ENCODE peak calls at places on chromosome 10, in eight cellular contexts. One of them, this sample, is unnamed.
A peak's percentile ranks its signal among the peaks of the same experiment; 100 is the strongest.

GRCh38 chr10:129945031-129945430 is 19.0 kb downstream of the EBF3 start:
- DNase-seq in HL-60: no peak
- DNase-seq in IMR-90: no peak
- DNase-seq in GM06990: no peak
- DNase-seq in HCT116: no peak
- DNase-seq in lower leg skin: no peak
- DNase-seq in PC-3: no peak
- DNase-seq in A549: no peak
- DNase-seq in this sample: no peak

GRCh38 chr10:111598433-111599059 is 521.7 kb downstream of the ADRA2A start:
- DNase-seq in HL-60: peak; percentile 12
- DNase-seq in IMR-90: peak; percentile 31
- DNase-seq in GM06990: peak; percentile 1
- DNase-seq in HCT116: peak; percentile 60
- DNase-seq in lower leg skin: no peak
- DNase-seq in PC-3: peak; percentile 29
- DNase-seq in A549: peak; percentile 66
- DNase-seq in this sample: peak; percentile 77

GRCh38 chr10:130409346-130409745 is 273.2 kb downstream of the GLRX3 start:
- DNase-seq in HL-60: no peak
- DNase-seq in IMR-90: no peak
- DNase-seq in GM06990: no peak
- DNase-seq in HCT116: no peak
- DNase-seq in lower leg skin: peak; percentile 62
- DNase-seq in PC-3: no peak
- DNase-seq in A549: no peak
- DNase-seq in this sample: no peak

GRCh38 chr10:110534571-110534970 is 32.9 kb upstream of the SMC3 start:
- DNase-seq in HL-60: no peak
- DNase-seq in IMR-90: no peak
- DNase-seq in GM06990: no peak
- DNase-seq in HCT116: no peak
- DNase-seq in lower leg skin: no peak
- DNase-seq in PC-3: no peak
- DNase-seq in A549: no peak
- DNase-seq in this sample: no peak

GRCh38 chr10:23514321-23514720 is 75.4 kb downstream of the OTUD1 start:
- DNase-seq in HL-60: no peak
- DNase-seq in IMR-90: no peak
- DNase-seq in GM06990: no peak
- DNase-seq in HCT116: no peak
- DNase-seq in lower leg skin: no peak
- DNase-seq in PC-3: peak; percentile 87
- DNase-seq in A549: no peak
- DNase-seq in this sample: peak; percentile 69

GRCh38 chr10:62130948-62131347 is 137.7 kb downstream of the RTKN2 start:
- DNase-seq in HL-60: no peak
- DNase-seq in IMR-90: peak; percentile 98
- DNase-seq in GM06990: no peak
- DNase-seq in HCT116: no peak
- DNase-seq in lower leg skin: no peak
- DNase-seq in PC-3: peak; percentile 100
- DNase-seq in A549: no peak
- DNase-seq in this sample: peak; percentile 61

GRCh38 chr10:114103286-114103685 is 59.6 kb downstream of the ADRB1 start:
- DNase-seq in HL-60: peak; percentile 28
- DNase-seq in IMR-90: peak; percentile 67
- DNase-seq in GM06990: no peak
- DNase-seq in HCT116: peak; percentile 58
- DNase-seq in lower leg skin: no peak
- DNase-seq in PC-3: peak; percentile 64
- DNase-seq in A549: peak; percentile 74
- DNase-seq in this sample: peak; percentile 73

GRCh38 chr10:126104767-126105166 is 208.4 kb downstream of the FANK1 start:
- DNase-seq in HL-60: peak; percentile 50
- DNase-seq in IMR-90: no peak
- DNase-seq in GM06990: no peak
- DNase-seq in HCT116: no peak
- DNase-seq in lower leg skin: no peak
- DNase-seq in PC-3: no peak
- DNase-seq in A549: no peak
- DNase-seq in this sample: no peak

GRCh38 chr10:69315100-69315542 is 36.8 kb downstream of the HK1 start:
- DNase-seq in HL-60: no peak
- DNase-seq in IMR-90: no peak
- DNase-seq in GM06990: no peak
- DNase-seq in HCT116: no peak
- DNase-seq in lower leg skin: no peak
- DNase-seq in PC-3: no peak
- DNase-seq in A549: no peak
- DNase-seq in this sample: no peak

GRCh38 chr10:124285587-124286527 is 132.9 kb downstream of the OAT start:
- DNase-seq in HL-60: peak; percentile 39
- DNase-seq in IMR-90: no peak
- DNase-seq in GM06990: peak; percentile 28
- DNase-seq in HCT116: no peak
- DNase-seq in lower leg skin: peak; percentile 50
- DNase-seq in PC-3: no peak
- DNase-seq in A549: no peak
- DNase-seq in this sample: no peak

GRCh38 chr10:73920084-73920483 is 9.2 kb downstream of the PLAU start:
- DNase-seq in HL-60: no peak
- DNase-seq in IMR-90: no peak
- DNase-seq in GM06990: peak; percentile 42
- DNase-seq in HCT116: no peak
- DNase-seq in lower leg skin: peak; percentile 93
- DNase-seq in PC-3: peak; percentile 67
- DNase-seq in A549: no peak
- DNase-seq in this sample: peak; percentile 97

GRCh38 chr10:11863353-11864105 is 40.4 kb downstream of the PROSER2 start:
- DNase-seq in HL-60: no peak
- DNase-seq in IMR-90: no peak
- DNase-seq in GM06990: no peak
- DNase-seq in HCT116: no peak
- DNase-seq in lower leg skin: no peak
- DNase-seq in PC-3: no peak
- DNase-seq in A549: no peak
- DNase-seq in this sample: no peak

GRCh38 chr10:11864727-11865126 is 41.6 kb downstream of the PROSER2 start:
- DNase-seq in HL-60: no peak
- DNase-seq in IMR-90: no peak
- DNase-seq in GM06990: no peak
- DNase-seq in HCT116: no peak
- DNase-seq in lower leg skin: no peak
- DNase-seq in PC-3: no peak
- DNase-seq in A549: no peak
- DNase-seq in this sample: no peak

GRCh38 chr10:11861811-11862210 is 38.7 kb downstream of the PROSER2 start:
- DNase-seq in HL-60: no peak
- DNase-seq in IMR-90: no peak
- DNase-seq in GM06990: no peak
- DNase-seq in HCT116: no peak
- DNase-seq in lower leg skin: no peak
- DNase-seq in PC-3: no peak
- DNase-seq in A549: no peak
- DNase-seq in this sample: no peak

GRCh38 chr10:11858093-11858492 is 34.9 kb downstream of the PROSER2 start:
- DNase-seq in HL-60: no peak
- DNase-seq in IMR-90: no peak
- DNase-seq in GM06990: no peak
- DNase-seq in HCT116: no peak
- DNase-seq in lower leg skin: no peak
- DNase-seq in PC-3: no peak
- DNase-seq in A549: no peak
- DNase-seq in this sample: no peak

DNA sequence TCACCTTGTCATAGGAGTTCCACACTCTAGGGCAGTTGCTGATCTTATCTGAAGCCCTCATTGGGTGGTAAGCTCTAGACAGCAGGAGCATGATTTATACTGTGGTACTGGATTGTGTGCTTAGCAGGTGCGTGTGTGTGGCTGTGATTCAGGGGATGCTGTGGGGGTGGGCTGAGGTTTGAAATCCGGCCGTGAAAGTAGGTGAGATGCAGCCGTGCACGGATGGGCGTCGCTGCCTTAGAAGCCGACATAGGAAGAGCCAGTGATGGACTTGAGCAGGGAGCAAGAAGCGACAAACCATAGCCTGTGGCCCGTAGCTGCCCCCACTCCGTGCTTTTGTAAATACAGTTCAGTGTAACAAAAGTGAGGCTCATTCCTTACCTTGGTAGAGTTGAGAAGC is 38.2 kb downstream of the PROSER2 start:
- DNase-seq in HL-60: no peak
- DNase-seq in IMR-90: no peak
- DNase-seq in GM06990: no peak
- DNase-seq in HCT116: no peak
- DNase-seq in lower leg skin: no peak
- DNase-seq in PC-3: no peak
- DNase-seq in A549: no peak
- DNase-seq in this sample: no peak
- TF ChIP-seq CTCF in HL-60: no peak
- TF ChIP-seq CTCF in IMR-90: no peak
- TF ChIP-seq CTCF in GM06990: no peak
- TF ChIP-seq CTCF in HCT116: no peak
- TF ChIP-seq CTCF in lower leg skin: no peak
- TF ChIP-seq CTCF in PC-3: no peak
- TF ChIP-seq CTCF in A549: no peak
- TF ChIP-seq CTCF in this sample: no peak

DNA sequence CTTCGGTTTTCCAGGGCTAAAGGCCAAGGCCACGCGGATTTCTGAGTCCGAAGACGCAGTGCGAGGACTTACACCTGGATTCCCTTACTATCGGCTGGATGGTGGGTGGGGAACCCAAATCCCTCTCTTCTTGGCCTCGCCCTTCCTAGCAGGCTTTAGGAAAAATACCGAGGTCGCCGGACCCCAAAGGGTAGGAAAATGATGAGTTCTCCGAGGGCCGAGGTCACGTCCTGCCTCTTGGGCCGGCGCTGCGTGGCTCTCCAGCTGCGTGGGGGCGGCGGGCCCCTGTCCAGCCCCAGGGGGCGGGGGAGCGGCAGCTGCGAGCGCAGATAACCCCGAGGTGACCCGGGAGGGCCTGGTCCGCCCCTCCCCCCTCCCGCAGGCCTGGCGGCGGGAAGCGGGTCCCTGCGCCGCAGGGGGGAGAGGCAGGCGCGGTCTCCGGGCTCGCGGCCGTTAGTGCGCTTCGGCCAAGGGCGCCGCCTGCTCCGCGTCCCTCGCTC is 805 bp upstream of the HMX3 start:
- DNase-seq in HL-60: no peak
- DNase-seq in IMR-90: no peak
- DNase-seq in GM06990: no peak
- DNase-seq in HCT116: no peak
- DNase-seq in lower leg skin: peak; percentile 79
- DNase-seq in PC-3: no peak
- DNase-seq in A549: no peak
- DNase-seq in this sample: no peak
- H3K4me3 ChIP-seq in HL-60: peak overlapping the region; percentile 49
- H3K4me3 ChIP-seq in IMR-90: no peak overlapping the region
- H3K4me3 ChIP-seq in GM06990: peak overlapping the region; percentile 72
- H3K4me3 ChIP-seq in HCT116: no peak overlapping the region
- H3K4me3 ChIP-seq in lower leg skin: no peak overlapping the region
- H3K4me3 ChIP-seq in PC-3: no peak overlapping the region
- H3K4me3 ChIP-seq in A549: peak overlapping the region; percentile 58
- H3K4me3 ChIP-seq in this sample: no peak overlapping the region

DNA sequence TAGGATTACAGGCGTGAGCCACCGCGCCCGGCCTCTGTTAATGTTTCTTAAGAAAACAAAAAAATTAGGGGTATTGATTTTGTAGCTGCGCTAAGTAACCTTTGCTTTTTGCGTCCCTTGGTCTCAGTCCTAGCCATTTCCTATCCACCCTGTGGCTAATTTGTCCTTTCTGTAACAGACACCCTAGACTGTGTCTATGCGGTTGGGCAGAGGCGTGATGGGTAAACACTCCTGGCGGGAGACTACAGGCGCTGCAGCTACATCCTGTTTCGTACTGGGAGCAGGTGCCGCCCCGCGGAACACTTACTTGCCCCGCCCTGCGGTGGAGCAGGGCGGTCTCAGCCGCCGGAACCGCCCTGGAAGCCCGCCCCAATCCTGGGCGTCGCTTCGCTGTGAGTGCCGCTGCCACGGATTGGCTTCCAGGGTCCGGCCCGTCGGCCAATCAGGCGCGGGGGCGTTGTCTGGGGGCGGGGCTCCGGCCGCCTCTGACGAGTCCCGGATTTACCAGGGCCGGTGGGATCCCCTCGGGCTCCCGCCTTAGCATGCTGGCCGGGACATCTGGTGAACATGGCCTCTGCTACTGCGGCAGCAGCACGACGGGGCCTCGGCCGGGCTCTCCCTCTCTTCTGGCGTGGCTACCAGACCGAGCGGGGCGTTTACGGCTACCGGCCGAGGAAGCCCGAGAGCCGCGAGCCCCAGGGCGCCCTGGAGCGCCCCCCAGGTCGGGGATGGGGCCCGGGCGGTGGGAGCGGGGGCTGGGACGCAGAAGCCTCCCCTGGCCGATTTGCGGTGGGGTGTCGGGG is at the start of gene DHTKD1:
- DNase-seq in HL-60: peak; percentile 78
- DNase-seq in IMR-90: peak; percentile 96
- DNase-seq in GM06990: peak; percentile 100
- DNase-seq in HCT116: peak; percentile 94
- DNase-seq in lower leg skin: peak; percentile 100
- DNase-seq in PC-3: peak; percentile 92
- DNase-seq in A549: peak; percentile 97
- DNase-seq in this sample: peak; percentile 99
- TF ChIP-seq CTCF in HL-60: no peak
- TF ChIP-seq CTCF in IMR-90: peak; percentile 22
- TF ChIP-seq CTCF in GM06990: peak; percentile 18
- TF ChIP-seq CTCF in HCT116: peak; percentile 32
- TF ChIP-seq CTCF in lower leg skin: no peak
- TF ChIP-seq CTCF in PC-3: no peak
- TF ChIP-seq CTCF in A549: peak; percentile 14
- TF ChIP-seq CTCF in this sample: peak; percentile 59

GRCh38 chr10:79447911-79448731 is 2.7 kb upstream of the ZCCHC24 start:
- DNase-seq in HL-60: no peak
- DNase-seq in IMR-90: no peak
- DNase-seq in GM06990: no peak
- DNase-seq in HCT116: no peak
- DNase-seq in lower leg skin: peak; percentile 81
- DNase-seq in PC-3: no peak
- DNase-seq in A549: no peak
- DNase-seq in this sample: no peak

GRCh38 chr10:79445217-79445707 is at the start of gene ZCCHC24:
- DNase-seq in HL-60: no peak
- DNase-seq in IMR-90: no peak
- DNase-seq in GM06990: peak; percentile 60
- DNase-seq in HCT116: peak; percentile 22
- DNase-seq in lower leg skin: peak; percentile 90
- DNase-seq in PC-3: peak; percentile 89
- DNase-seq in A549: peak; percentile 54
- DNase-seq in this sample: peak; percentile 66

GRCh38 chr10:79445708-79446450 is 455 bp upstream of the ZCCHC24 start:
- DNase-seq in HL-60: peak; percentile 85
- DNase-seq in IMR-90: peak; percentile 99
- DNase-seq in GM06990: peak; percentile 94
- DNase-seq in HCT116: peak; percentile 92
- DNase-seq in lower leg skin: peak; percentile 99
- DNase-seq in PC-3: peak; percentile 100
- DNase-seq in A549: peak; percentile 95
- DNase-seq in this sample: peak; percentile 94

GRCh38 chr10:79444243-79445119 is 943 bp downstream of the ZCCHC24 start:
- DNase-seq in HL-60: no peak
- DNase-seq in IMR-90: peak; percentile 68
- DNase-seq in GM06990: peak; percentile 43
- DNase-seq in HCT116: no peak
- DNase-seq in lower leg skin: peak; percentile 94
- DNase-seq in PC-3: peak; percentile 98
- DNase-seq in A549: peak; percentile 21
- DNase-seq in this sample: peak; percentile 38

GRCh38 chr10:79446451-79447020 is 1.1 kb upstream of the ZCCHC24 start:
- DNase-seq in HL-60: no peak
- DNase-seq in IMR-90: no peak
- DNase-seq in GM06990: no peak
- DNase-seq in HCT116: no peak
- DNase-seq in lower leg skin: peak; percentile 94
- DNase-seq in PC-3: peak; percentile 80
- DNase-seq in A549: no peak
- DNase-seq in this sample: no peak
- H3K4me3 ChIP-seq in HL-60: peak overlapping the region; percentile 63
- H3K4me3 ChIP-seq in IMR-90: peak overlapping the region; percentile 16
- H3K4me3 ChIP-seq in GM06990: no peak overlapping the region
- H3K4me3 ChIP-seq in HCT116: peak overlapping the region; percentile 58
- H3K4me3 ChIP-seq in lower leg skin: no peak overlapping the region
- H3K4me3 ChIP-seq in PC-3: peak overlapping the region; percentile 61
- H3K4me3 ChIP-seq in A549: peak overlapping the region; percentile 75
- H3K4me3 ChIP-seq in this sample: no peak overlapping the region